ENCODE peak calls at places on chromosomes 3 and 15, in seven cellular contexts. One of them, this sample, is unnamed.

GRCh38 chr3:169334994-169335393 is 328.5 kb downstream of the MECOM start:
- DNase-seq in Karpas-422: no peak
- DNase-seq in ovary: no peak
- DNase-seq in astrocyte: peak; percentile 10
- DNase-seq in AG10803: no peak
- DNase-seq in choroid plexus epithelial cell: no peak
- DNase-seq in GM12865: no peak
- DNase-seq in this sample: no peak

GRCh38 chr3:89649431-89649830 is 542.0 kb downstream of the EPHA3 start:
- DNase-seq in Karpas-422: no peak
- DNase-seq in ovary: no peak
- DNase-seq in astrocyte: no peak
- DNase-seq in AG10803: no peak
- DNase-seq in choroid plexus epithelial cell: peak; percentile 5
- DNase-seq in GM12865: no peak
- DNase-seq in this sample: no peak

GRCh38 chr3:194056731-194057415 is 79.1 kb upstream of the HES1 start:
- DNase-seq in Karpas-422: no peak
- DNase-seq in ovary: no peak
- DNase-seq in astrocyte: no peak
- DNase-seq in AG10803: no peak
- DNase-seq in choroid plexus epithelial cell: no peak
- DNase-seq in GM12865: no peak
- DNase-seq in this sample: no peak

GRCh38 chr15:87564666-87565065 is 691.9 kb downstream of the NTRK3 start:
- DNase-seq in Karpas-422: no peak
- DNase-seq in ovary: no peak
- DNase-seq in astrocyte: no peak
- DNase-seq in AG10803: no peak
- DNase-seq in choroid plexus epithelial cell: no peak
- DNase-seq in GM12865: no peak
- DNase-seq in this sample: no peak

GRCh38 chr15:49235446-49236207 is 65.6 kb downstream of the GALK2 start:
- DNase-seq in Karpas-422: peak; percentile 85
- DNase-seq in ovary: peak; percentile 61
- DNase-seq in astrocyte: peak; percentile 71
- DNase-seq in AG10803: peak; percentile 92
- DNase-seq in choroid plexus epithelial cell: peak; percentile 92
- DNase-seq in GM12865: peak; percentile 76
- DNase-seq in this sample: peak; percentile 87

GRCh38 chr3:79604681-79605080 is 163.1 kb downstream of the ROBO1 start:
- DNase-seq in Karpas-422: no peak
- DNase-seq in ovary: no peak
- DNase-seq in astrocyte: peak; percentile 70
- DNase-seq in AG10803: no peak
- DNase-seq in choroid plexus epithelial cell: peak; percentile 81
- DNase-seq in GM12865: no peak
- DNase-seq in this sample: no peak

GRCh38 chr3:96657710-96658109 is 156.7 kb upstream of the EPHA6 start:
- DNase-seq in Karpas-422: no peak
- DNase-seq in ovary: no peak
- DNase-seq in astrocyte: no peak
- DNase-seq in AG10803: no peak
- DNase-seq in choroid plexus epithelial cell: no peak
- DNase-seq in GM12865: no peak
- DNase-seq in this sample: no peak

GRCh38 chr3:162103808-162104207 is 607.2 kb downstream of the OTOL1 start:
- DNase-seq in Karpas-422: no peak
- DNase-seq in ovary: no peak
- DNase-seq in astrocyte: no peak
- DNase-seq in AG10803: no peak
- DNase-seq in choroid plexus epithelial cell: no peak
- DNase-seq in GM12865: no peak
- DNase-seq in this sample: no peak

GRCh38 chr15:101558217-101558941 is 68.9 kb upstream of the PCSK6 start:
- DNase-seq in Karpas-422: no peak
- DNase-seq in ovary: no peak
- DNase-seq in astrocyte: no peak
- DNase-seq in AG10803: no peak
- DNase-seq in choroid plexus epithelial cell: no peak
- DNase-seq in GM12865: no peak
- DNase-seq in this sample: no peak

GRCh38 chr15:65759441-65759840 is 32.7 kb downstream of the DENND4A start:
- DNase-seq in Karpas-422: no peak
- DNase-seq in ovary: no peak
- DNase-seq in astrocyte: no peak
- DNase-seq in AG10803: no peak
- DNase-seq in choroid plexus epithelial cell: no peak
- DNase-seq in GM12865: no peak
- DNase-seq in this sample: no peak

GRCh38 chr3:18660059-18660458 is 234.9 kb upstream of the SATB1 start:
- DNase-seq in Karpas-422: no peak
- DNase-seq in ovary: no peak
- DNase-seq in astrocyte: no peak
- DNase-seq in AG10803: no peak
- DNase-seq in choroid plexus epithelial cell: no peak
- DNase-seq in GM12865: no peak
- DNase-seq in this sample: no peak

GRCh38 chr15:45648521-45649200 is 13.8 kb downstream of the SQOR start:
- DNase-seq in Karpas-422: no peak
- DNase-seq in ovary: no peak
- DNase-seq in astrocyte: peak; percentile 61
- DNase-seq in AG10803: peak; percentile 60
- DNase-seq in choroid plexus epithelial cell: peak; percentile 79
- DNase-seq in GM12865: no peak
- DNase-seq in this sample: peak; percentile 86

GRCh38 chr15:97759363-97759762 is 201.1 kb upstream of the ARRDC4 start:
- DNase-seq in Karpas-422: no peak
- DNase-seq in ovary: no peak
- DNase-seq in astrocyte: peak; percentile 82
- DNase-seq in AG10803: peak; percentile 36
- DNase-seq in choroid plexus epithelial cell: peak; percentile 67
- DNase-seq in GM12865: no peak
- DNase-seq in this sample: peak; percentile 39

GRCh38 chr3:13004376-13004775 is 68.9 kb downstream of the IQSEC1 start:
- DNase-seq in Karpas-422: no peak
- DNase-seq in ovary: peak; percentile 18
- DNase-seq in astrocyte: no peak
- DNase-seq in AG10803: no peak
- DNase-seq in choroid plexus epithelial cell: no peak
- DNase-seq in GM12865: no peak
- DNase-seq in this sample: peak; percentile 31

DNA sequence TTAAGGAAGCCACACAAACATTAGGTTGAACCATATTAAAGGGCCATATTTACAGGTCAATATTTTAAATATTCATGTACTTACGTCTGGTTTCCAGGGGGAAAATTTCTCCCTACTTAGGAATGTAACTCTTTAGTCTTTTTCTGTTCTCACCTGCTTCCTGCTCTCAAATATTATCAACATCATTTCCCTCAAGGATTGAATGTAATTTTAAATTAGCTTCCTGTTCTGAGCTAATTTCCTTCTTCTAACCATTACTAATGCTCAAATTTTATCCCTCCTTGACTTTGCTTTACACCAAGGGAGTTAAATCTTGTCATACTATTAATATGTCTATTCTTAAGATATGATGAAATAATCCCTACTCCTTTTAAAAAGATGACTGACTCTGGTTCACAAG is 103.4 kb upstream of the UBP1 start:
- DNase-seq in Karpas-422: no peak
- DNase-seq in ovary: no peak
- DNase-seq in astrocyte: no peak
- DNase-seq in AG10803: no peak
- DNase-seq in choroid plexus epithelial cell: no peak
- DNase-seq in GM12865: no peak
- DNase-seq in this sample: no peak
- H3K4me3 ChIP-seq in Karpas-422: no peak overlapping the region
- H3K4me3 ChIP-seq in ovary: no peak overlapping the region
- H3K4me3 ChIP-seq in astrocyte: no peak overlapping the region
- H3K4me3 ChIP-seq in AG10803: no peak overlapping the region
- H3K4me3 ChIP-seq in choroid plexus epithelial cell: no peak overlapping the region
- H3K4me3 ChIP-seq in GM12865: no peak overlapping the region
- H3K4me3 ChIP-seq in this sample: no peak overlapping the region

GRCh38 chr3:170560717-170561382 is 25.0 kb downstream of the SLC7A14 start:
- DNase-seq in Karpas-422: no peak
- DNase-seq in ovary: no peak
- DNase-seq in astrocyte: no peak
- DNase-seq in AG10803: no peak
- DNase-seq in choroid plexus epithelial cell: no peak
- DNase-seq in GM12865: no peak
- DNase-seq in this sample: no peak

GRCh38 chr3:170558417-170558816 is 27.5 kb downstream of the SLC7A14 start:
- DNase-seq in Karpas-422: no peak
- DNase-seq in ovary: no peak
- DNase-seq in astrocyte: no peak
- DNase-seq in AG10803: no peak
- DNase-seq in choroid plexus epithelial cell: peak; percentile 26
- DNase-seq in GM12865: no peak
- DNase-seq in this sample: no peak

GRCh38 chr3:170553788-170554620 is 31.9 kb downstream of the SLC7A14 start:
- DNase-seq in Karpas-422: no peak
- DNase-seq in ovary: no peak
- DNase-seq in astrocyte: no peak
- DNase-seq in AG10803: peak; percentile 24
- DNase-seq in choroid plexus epithelial cell: peak; percentile 35
- DNase-seq in GM12865: no peak
- DNase-seq in this sample: no peak

GRCh38 chr3:170560296-170560695 is 25.6 kb downstream of the SLC7A14 start:
- DNase-seq in Karpas-422: no peak
- DNase-seq in ovary: no peak
- DNase-seq in astrocyte: no peak
- DNase-seq in AG10803: no peak
- DNase-seq in choroid plexus epithelial cell: peak; percentile 23
- DNase-seq in GM12865: no peak
- DNase-seq in this sample: no peak

GRCh38 chr3:170555329-170555728 is 30.5 kb downstream of the SLC7A14 start:
- DNase-seq in Karpas-422: no peak
- DNase-seq in ovary: no peak
- DNase-seq in astrocyte: peak; percentile 30
- DNase-seq in AG10803: peak; percentile 67
- DNase-seq in choroid plexus epithelial cell: peak; percentile 63
- DNase-seq in GM12865: no peak
- DNase-seq in this sample: peak; percentile 17
- H3K4me3 ChIP-seq in Karpas-422: no peak overlapping the region
- H3K4me3 ChIP-seq in ovary: no peak overlapping the region
- H3K4me3 ChIP-seq in astrocyte: no peak overlapping the region
- H3K4me3 ChIP-seq in AG10803: no peak overlapping the region
- H3K4me3 ChIP-seq in choroid plexus epithelial cell: no peak overlapping the region
- H3K4me3 ChIP-seq in GM12865: no peak overlapping the region
- H3K4me3 ChIP-seq in this sample: no peak overlapping the region

GRCh38 chr3:75737831-75738493 is 47.4 kb downstream of the ZNF717 start:
- DNase-seq in Karpas-422: no peak
- DNase-seq in ovary: no peak
- DNase-seq in astrocyte: peak; percentile 26
- DNase-seq in AG10803: no peak
- DNase-seq in choroid plexus epithelial cell: peak; percentile 32
- DNase-seq in GM12865: peak; percentile 12
- DNase-seq in this sample: no peak
- H3K4me3 ChIP-seq in Karpas-422: no peak overlapping the region
- H3K4me3 ChIP-seq in ovary: no peak overlapping the region
- H3K4me3 ChIP-seq in astrocyte: no peak overlapping the region
- H3K4me3 ChIP-seq in AG10803: no peak overlapping the region
- H3K4me3 ChIP-seq in choroid plexus epithelial cell: no peak overlapping the region
- H3K4me3 ChIP-seq in GM12865: no peak overlapping the region
- H3K4me3 ChIP-seq in this sample: no peak overlapping the region

GRCh38 chr3:100221159-100221558 is 39.6 kb upstream of the TBC1D23 start:
- DNase-seq in Karpas-422: no peak
- DNase-seq in ovary: no peak
- DNase-seq in astrocyte: no peak
- DNase-seq in AG10803: no peak
- DNase-seq in choroid plexus epithelial cell: no peak
- DNase-seq in GM12865: no peak
- DNase-seq in this sample: no peak
- H3K4me3 ChIP-seq in Karpas-422: no peak overlapping the region
- H3K4me3 ChIP-seq in ovary: no peak overlapping the region
- H3K4me3 ChIP-seq in astrocyte: no peak overlapping the region
- H3K4me3 ChIP-seq in AG10803: no peak overlapping the region
- H3K4me3 ChIP-seq in choroid plexus epithelial cell: no peak overlapping the region
- H3K4me3 ChIP-seq in GM12865: no peak overlapping the region
- H3K4me3 ChIP-seq in this sample: no peak overlapping the region

DNA sequence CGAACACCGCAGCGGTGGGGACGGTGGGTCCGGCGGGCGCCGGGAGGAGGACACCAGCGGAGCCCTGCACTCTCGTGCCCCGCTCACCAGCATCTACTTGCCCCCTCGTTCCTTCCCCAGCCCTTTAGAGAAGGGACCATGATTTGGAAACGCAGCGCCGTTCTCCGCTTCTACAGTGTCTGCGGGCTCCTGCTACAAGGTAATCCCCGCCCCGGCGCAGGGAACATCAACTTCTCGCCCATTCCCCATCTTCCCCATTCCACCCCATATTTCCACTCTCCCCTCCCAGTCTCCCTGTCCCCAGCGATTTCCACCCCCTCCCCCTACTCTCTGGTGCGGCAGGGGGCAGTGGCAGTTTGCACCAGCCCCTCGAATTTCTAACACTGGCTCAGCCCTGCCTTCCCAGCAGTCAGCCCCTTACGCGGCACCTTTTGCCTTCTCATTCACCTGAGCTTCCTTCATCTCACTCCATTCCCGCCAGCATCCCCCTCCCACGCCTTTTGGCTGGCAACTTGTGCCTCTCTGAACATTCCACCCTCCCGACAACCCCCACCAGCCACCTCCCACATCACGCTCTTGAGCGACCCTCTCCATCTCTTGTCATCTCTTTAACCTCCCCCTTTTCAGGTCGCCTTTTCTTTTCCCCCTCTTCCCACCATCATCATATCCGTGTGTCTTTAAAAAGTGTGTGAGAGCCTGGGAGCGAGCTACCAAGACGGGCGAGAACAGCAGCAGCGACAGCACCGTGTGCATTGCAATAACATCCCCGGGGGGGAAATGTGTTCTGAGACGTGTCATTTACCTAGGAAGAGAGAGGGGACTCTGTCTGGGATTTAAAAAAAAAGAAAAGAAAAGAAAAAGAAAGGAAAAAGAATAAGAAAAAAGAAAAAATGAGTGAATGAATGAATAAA is 936 bp downstream of the CADM2 start:
- DNase-seq in Karpas-422: no peak
- DNase-seq in ovary: no peak
- DNase-seq in astrocyte: no peak
- DNase-seq in AG10803: no peak
- DNase-seq in choroid plexus epithelial cell: no peak
- DNase-seq in GM12865: no peak
- DNase-seq in this sample: no peak
- H3K4me3 ChIP-seq in Karpas-422: no peak overlapping the region
- H3K4me3 ChIP-seq in ovary: peak overlapping the region; percentile 47
- H3K4me3 ChIP-seq in astrocyte: peak overlapping the region; percentile 76
- H3K4me3 ChIP-seq in AG10803: peak overlapping the region; percentile 54
- H3K4me3 ChIP-seq in choroid plexus epithelial cell: peak overlapping the region; percentile 66
- H3K4me3 ChIP-seq in GM12865: no peak overlapping the region
- H3K4me3 ChIP-seq in this sample: peak overlapping the region; percentile 70

DNA sequence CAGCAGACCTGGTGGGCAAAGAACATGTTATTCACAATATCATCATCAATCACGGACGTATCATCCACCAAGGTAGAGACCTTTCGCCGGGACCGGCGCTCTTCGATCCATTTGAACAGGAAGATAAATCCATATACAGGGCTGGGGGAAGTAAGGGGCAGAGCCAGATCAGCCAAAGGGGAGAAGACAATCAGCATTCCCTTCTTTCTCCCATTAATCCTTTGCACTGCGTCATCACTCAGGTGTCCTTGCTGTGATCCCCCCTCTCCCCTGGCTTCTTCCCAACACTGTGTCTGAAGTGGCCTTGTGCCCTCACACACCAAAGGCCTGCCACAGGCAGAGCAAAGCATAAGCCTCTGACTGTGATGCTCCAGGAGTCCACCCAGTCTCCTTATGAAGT is 36.4 kb downstream of the SEMA3G start:
- DNase-seq in Karpas-422: no peak
- DNase-seq in ovary: peak; percentile 35
- DNase-seq in astrocyte: no peak
- DNase-seq in AG10803: no peak
- DNase-seq in choroid plexus epithelial cell: no peak
- DNase-seq in GM12865: no peak
- DNase-seq in this sample: peak; percentile 53
- H3K4me3 ChIP-seq in Karpas-422: peak overlapping the region; percentile 99
- H3K4me3 ChIP-seq in ovary: no peak overlapping the region
- H3K4me3 ChIP-seq in astrocyte: peak overlapping the region; percentile 90
- H3K4me3 ChIP-seq in AG10803: peak overlapping the region; percentile 97
- H3K4me3 ChIP-seq in choroid plexus epithelial cell: no peak overlapping the region
- H3K4me3 ChIP-seq in GM12865: no peak overlapping the region
- H3K4me3 ChIP-seq in this sample: peak overlapping the region; percentile 98